ENCODE peak calls at places on chromosomes 5 and 9, in four cellular contexts. V, J, S and D are unnamed samples.

GRCh38 chr9:69317081-69317480 is 7.9 kb upstream of the ENTREP1 start:
- DNase-seq in V (no peak), J (no peak), S (no peak), D (no peak)

GRCh38 chr9:110933350-110934001 is 104.8 kb downstream of the LPAR1 start:
- DNase-seq in V (no peak), J (no peak), S (no peak), D (no peak)

GRCh38 chr5:107948377-107948776 is 277.6 kb upstream of the EFNA5 start:
- DNase-seq in V (no peak), J (no peak), S (no peak), D (no peak)

GRCh38 chr9:122217640-122218039 is 11.1 kb downstream of the LHX6 start:
- DNase-seq in V (no peak), J (no peak), S (no peak), D (no peak)

GRCh38 chr5:172820046-172820767 is 13.8 kb upstream of the ERGIC1 start:
- DNase-seq in V (no peak), J (no peak), S (no peak), D (no peak)

GRCh38 chr5:141326088-141326854 is 4.0 kb upstream of the PCDHGA1 start:
- DNase-seq in V (peak; percentile 76), J (peak; percentile 74), S (no peak), D (peak; percentile 67)

GRCh38 chr5:4192111-4192510 is 596.5 kb downstream of the IRX1 start:
- DNase-seq in V (no peak), J (no peak), S (no peak), D (no peak)

GRCh38 chr5:135313405-135313804 is 85.6 kb downstream of the MACROH2A1 start:
- DNase-seq in V (no peak), J (no peak), S (no peak), D (no peak)

DNA sequence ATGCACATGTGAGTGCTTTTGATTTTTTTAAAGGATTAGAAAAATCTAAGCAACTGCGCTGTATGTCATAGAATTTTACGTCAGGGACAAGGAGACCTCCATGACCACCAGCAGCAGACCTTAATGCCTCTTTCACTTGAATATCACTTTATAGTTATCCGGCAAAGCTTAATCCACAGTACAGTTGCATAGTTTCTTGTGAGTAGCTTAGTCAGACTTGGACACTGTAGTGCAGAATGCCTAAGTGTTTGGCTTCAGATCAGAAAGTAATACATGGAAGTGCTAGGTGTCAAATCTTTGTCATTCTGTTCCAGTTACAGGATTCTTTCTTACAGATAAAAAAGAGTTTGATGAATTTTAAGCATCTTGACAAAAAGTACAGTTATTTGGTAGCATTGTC is 239.9 kb upstream of the PAPPA start:
- DNase-seq in V (no peak), J (no peak), S (no peak), D (no peak)
- TF ChIP-seq TEAD4 in V (no peak), J (no peak), S (no peak), D (no peak)

GRCh38 chr5:140169410-140169809 is 5.6 kb upstream of the CYSTM1 start:
- DNase-seq in V (no peak), J (no peak), S (no peak), D (no peak)
- TF ChIP-seq CTCF in V (no peak), J (peak; percentile 29), S (no peak), D (peak; percentile 69)

DNA sequence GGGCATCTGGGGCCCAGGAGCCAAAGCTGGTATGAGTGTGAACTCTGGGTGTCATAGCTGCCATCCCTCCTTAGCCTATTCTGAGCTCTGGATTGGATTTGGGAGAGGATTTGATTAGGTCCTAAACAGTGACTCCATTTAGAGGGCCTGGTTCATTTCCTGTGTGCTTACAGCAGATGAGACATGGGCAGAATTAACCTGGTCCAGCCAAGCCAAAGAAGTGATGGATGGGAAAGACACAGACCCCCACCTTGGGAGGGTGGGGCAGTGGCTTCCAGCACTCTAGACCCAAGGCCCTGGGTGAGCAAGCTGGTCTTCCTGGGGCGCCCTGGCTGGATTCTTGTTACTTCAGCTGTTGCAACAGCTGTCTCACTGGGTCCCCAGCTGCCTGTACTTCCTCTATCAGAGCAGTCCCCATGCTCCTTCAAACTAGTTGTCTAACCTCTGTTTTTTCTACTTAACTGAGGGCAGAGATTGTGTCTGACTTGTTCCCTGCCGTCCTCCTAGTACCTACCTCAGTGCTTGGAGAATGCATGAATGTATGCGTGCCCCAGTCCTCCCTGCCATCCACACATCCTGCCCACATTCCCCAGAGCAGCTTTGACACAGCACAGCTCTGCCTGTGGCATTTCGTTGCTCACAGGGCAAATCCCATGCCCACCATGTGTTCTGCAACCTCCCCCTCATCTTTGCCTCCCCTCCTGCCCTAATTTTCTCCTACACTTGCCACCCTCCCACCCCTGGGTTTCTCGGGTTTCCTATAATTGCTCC is 115.9 kb downstream of the RGS3 start:
- DNase-seq in V (no peak), J (peak; percentile 56), S (no peak), D (no peak)
- TF ChIP-seq TEAD4 in V (no peak), J (no peak), S (no peak), D (no peak)

GRCh38 chr5:32714836-32715235 is 3.7 kb downstream of the NPR3 start:
- DNase-seq in V (no peak), J (no peak), S (no peak), D (no peak)

GRCh38 chr5:32711693-32712462 is 757 bp downstream of the NPR3 start:
- DNase-seq in V (peak; percentile 41), J (peak; percentile 27), S (no peak), D (no peak)

GRCh38 chr5:32713396-32714381 is 2.6 kb downstream of the NPR3 start:
- DNase-seq in V (peak; percentile 82), J (peak; percentile 26), S (no peak), D (no peak)

GRCh38 chr5:32710859-32711692 is at the start of gene NPR3:
- DNase-seq in V (peak; percentile 22), J (peak; percentile 27), S (no peak), D (no peak)

GRCh38 chr5:32712463-32713395 is 1.6 kb downstream of the NPR3 start:
- DNase-seq in V (peak; percentile 33), J (peak; percentile 13), S (no peak), D (no peak)
- TF ChIP-seq CTCF in V (no peak), J (peak; percentile 43), S (peak; percentile 2), D (no peak)

GRCh38 chr5:65832152-65832551 is 94.2 kb upstream of the ERBIN start:
- DNase-seq in V (no peak), J (no peak), S (no peak), D (no peak)

GRCh38 chr5:65831276-65831675 is 95.1 kb upstream of the ERBIN start:
- DNase-seq in V (no peak), J (no peak), S (no peak), D (no peak)

GRCh38 chr5:65834306-65834705 is 92.1 kb upstream of the ERBIN start:
- DNase-seq in V (no peak), J (no peak), S (no peak), D (no peak)

GRCh38 chr5:65833780-65834179 is 92.6 kb upstream of the ERBIN start:
- DNase-seq in V (no peak), J (no peak), S (no peak), D (no peak)

DNA sequence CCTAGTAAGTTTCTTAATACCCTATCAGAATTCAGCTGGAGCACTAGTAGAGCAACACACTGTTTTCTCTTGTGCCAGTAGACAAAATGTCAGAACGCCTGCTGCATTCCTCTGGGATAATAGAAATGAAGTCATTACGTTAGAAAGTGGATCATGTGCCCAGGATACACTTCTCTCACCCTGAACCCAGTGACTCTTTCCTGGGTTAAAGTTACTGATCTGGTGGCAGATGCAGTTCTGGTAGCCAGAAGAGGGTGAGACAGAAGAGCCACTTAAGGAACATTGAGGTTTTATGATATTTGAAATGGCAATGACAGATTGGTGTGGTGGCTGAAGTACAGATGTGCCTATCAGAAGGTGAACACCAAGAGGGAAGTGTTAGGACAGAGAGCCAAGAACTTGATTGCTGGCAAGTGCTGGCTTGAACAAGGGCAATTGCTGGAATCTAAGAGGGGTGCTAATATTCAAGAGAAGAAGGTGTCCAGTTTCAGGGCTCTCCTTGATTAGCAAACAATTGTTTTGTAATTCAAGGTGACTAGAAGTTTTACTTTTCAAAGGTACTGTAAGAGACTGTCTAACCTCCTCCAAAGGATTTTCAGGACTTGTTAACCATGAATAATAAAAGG is 93.7 kb upstream of the ERBIN start:
- DNase-seq in V (no peak), J (no peak), S (no peak), D (no peak)
- TF ChIP-seq TEAD4 in V (no peak), J (no peak), S (no peak), D (no peak)

DNA sequence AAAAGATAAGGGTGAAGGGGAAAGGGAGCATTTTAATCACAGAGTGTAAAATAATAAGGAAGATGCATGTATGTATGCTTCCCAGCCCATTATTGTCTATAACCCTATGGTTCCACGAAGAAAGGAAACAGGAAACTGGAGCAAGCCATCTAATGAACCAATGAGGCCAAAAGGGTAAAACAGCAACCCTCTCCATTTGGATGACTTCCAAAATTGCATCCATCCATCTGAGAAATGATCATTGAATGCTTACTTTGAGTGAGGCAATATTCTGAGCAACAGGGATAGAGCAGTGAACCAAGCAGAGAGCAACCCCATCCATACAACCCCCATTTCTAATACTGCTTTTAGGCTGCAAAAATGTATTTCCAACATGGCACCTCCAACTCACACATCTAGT is 46.9 kb downstream of the ARL15 start:
- DNase-seq in V (no peak), J (no peak), S (no peak), D (no peak)
- TF ChIP-seq CTCF in V (no peak), J (no peak), S (no peak), D (no peak)